ENCODE peak calls at places on chromosome 12, in four cellular contexts. K is psoas muscle, B is right lobe of liver, U is stomach. T is an unnamed sample.

GRCh38 chr12:119440961-119441360 is 106.4 kb downstream of the CCDC60 start:
- DNase-seq in U (no peak), B (no peak), K (no peak), T (no peak)

GRCh38 chr12:24231298-24231697 is 281.8 kb upstream of the SOX5 start:
- DNase-seq in K (no peak), U (no peak), B (no peak), T (no peak)

GRCh38 chr12:126708492-126708896 is 1558.5 kb upstream of the TMEM132C start:
- DNase-seq in U (no peak), B (no peak), K (no peak), T (no peak)

GRCh38 chr12:13181375-13182070 is 15.0 kb upstream of the EMP1 start:
- DNase-seq in U (no peak), K (no peak), B (no peak), T (no peak)

GRCh38 chr12:121668750-121669524 is 517 bp downstream of the MORN3 start:
- DNase-seq in U (peak; percentile 39), K (peak; percentile 36), B (no peak), T (no peak)

GRCh38 chr12:62530596-62530995 is 64.0 kb downstream of the MON2 start:
- DNase-seq in K (no peak), U (no peak), B (no peak), T (no peak)

GRCh38 chr12:98058838-98059237 is 456.6 kb upstream of the TMPO start:
- DNase-seq in B (no peak), K (no peak), U (no peak), T (no peak)

GRCh38 chr12:24479131-24479530 is 469.8 kb downstream of the BCAT1 start:
- DNase-seq in U (no peak), K (no peak), B (no peak), T (no peak)

GRCh38 chr12:44847888-44848770 is 28.0 kb downstream of the NELL2 start:
- DNase-seq in K (no peak), U (no peak), B (no peak), T (no peak)

GRCh38 chr12:123445388-123446344 is 9.2 kb upstream of the RILPL2 start:
- DNase-seq in K (no peak), B (no peak), U (peak; percentile 54), T (no peak)

GRCh38 chr12:85673921-85674420 is 162.2 kb downstream of the RASSF9 start:
- DNase-seq in B (no peak), U (no peak), K (no peak), T (no peak)
- TF ChIP-seq CTCF in B (no peak), U (no peak), K (no peak), T (no peak)

GRCh38 chr12:133120385-133121191 is 9.5 kb downstream of the ZNF891 start:
- DNase-seq in B (no peak), U (no peak), K (no peak), T (no peak)
- H3K9me3 ChIP-seq in B (peaks cover 88% of the 10 kb centered on the region), U (peaks cover 100% of the 10 kb centered on the region), K (peaks cover 98% of the 10 kb centered on the region), T (peaks cover 90% of the 10 kb centered on the region)

GRCh38 chr12:47818007-47818376 is 1.7 kb downstream of the HDAC7 start:
- DNase-seq in B (no peak), K (no peak), U (no peak), T (no peak)

GRCh38 chr12:47818382-47818700 is 1.4 kb downstream of the HDAC7 start:
- DNase-seq in K (no peak), B (no peak), U (no peak), T (no peak)

GRCh38 chr12:47818701-47819543 is 781 bp downstream of the HDAC7 start:
- DNase-seq in B (peak; percentile 70), K (peak; percentile 79), U (peak; percentile 49), T (peak; percentile 88)

GRCh38 chr12:47816646-47817271 is 2.9 kb downstream of the HDAC7 start:
- DNase-seq in B (no peak), K (no peak), U (no peak), T (no peak)

DNA sequence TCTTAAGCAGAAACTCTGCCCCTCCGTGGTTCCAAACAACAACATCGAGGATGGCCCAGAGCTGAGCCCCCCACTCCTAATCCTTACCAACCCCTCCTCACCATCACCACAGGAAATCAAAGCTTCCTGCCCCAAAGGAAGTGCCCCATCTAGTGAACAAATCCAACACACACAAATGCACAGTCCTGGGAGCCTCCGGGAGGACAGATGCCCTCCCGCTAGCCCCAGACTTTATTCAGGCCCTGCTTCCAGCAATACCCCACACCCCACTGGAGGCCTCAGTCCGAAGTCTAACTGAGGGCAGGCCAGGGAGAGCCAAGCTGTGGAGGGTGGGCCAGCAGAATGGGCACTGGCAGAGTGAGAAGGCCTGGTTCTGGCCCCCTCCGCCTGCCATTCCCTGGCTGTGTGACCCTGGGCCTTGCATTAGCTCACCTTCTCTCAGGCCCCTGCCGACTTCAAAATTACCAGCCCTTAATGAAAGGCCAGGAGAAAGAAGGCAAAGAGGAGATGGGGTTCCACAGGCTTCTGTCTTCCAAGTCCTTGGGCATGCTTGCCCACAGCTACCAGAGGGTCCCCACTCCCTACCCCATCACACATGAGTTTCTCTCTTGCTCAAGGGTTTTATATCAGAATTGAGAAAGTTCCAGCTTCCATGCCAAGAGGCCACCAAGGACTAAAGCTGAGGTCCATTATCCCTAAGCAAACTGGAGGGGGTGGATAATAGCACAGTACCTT is 2.3 kb downstream of the HDAC7 start:
- DNase-seq in U (no peak), B (no peak), K (no peak), T (no peak)
- TF ChIP-seq CTCF in U (no peak), B (no peak), K (no peak), T (no peak)

DNA sequence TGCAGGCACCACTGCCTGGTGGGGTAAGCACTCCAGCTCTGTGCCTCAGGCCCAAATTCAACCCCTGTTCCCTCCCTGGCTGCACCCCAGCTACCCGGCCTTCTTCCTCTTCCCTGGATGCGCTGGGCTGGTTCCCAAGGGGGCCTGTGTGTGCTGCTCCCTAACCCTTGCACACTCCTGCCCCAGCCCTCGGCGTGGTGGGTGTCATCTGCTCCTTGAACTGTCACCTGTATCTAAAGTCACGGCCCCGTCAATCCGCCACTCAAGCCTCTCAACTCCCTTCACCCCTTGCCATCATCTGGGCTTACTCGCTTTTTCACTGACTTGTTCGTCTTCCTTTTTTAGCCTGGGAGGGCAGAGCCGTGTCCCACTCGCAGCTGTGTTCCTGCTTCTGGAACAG is 138.8 kb downstream of the PIWIL1 start:
- DNase-seq in U (no peak), B (no peak), K (no peak), T (no peak)
- H3K9me3 ChIP-seq in U (no peaks in the 10 kb centered on the region), B (no peaks in the 10 kb centered on the region), K (no peaks in the 10 kb centered on the region), T (no peaks in the 10 kb centered on the region)

GRCh38 chr12:69130064-69130463 is 109.3 kb upstream of the CPSF6 start:
- DNase-seq in K (no peak), U (no peak), B (no peak), T (no peak)
- TF ChIP-seq CTCF in K (no peak), U (no peak), B (no peak), T (no peak)

DNA sequence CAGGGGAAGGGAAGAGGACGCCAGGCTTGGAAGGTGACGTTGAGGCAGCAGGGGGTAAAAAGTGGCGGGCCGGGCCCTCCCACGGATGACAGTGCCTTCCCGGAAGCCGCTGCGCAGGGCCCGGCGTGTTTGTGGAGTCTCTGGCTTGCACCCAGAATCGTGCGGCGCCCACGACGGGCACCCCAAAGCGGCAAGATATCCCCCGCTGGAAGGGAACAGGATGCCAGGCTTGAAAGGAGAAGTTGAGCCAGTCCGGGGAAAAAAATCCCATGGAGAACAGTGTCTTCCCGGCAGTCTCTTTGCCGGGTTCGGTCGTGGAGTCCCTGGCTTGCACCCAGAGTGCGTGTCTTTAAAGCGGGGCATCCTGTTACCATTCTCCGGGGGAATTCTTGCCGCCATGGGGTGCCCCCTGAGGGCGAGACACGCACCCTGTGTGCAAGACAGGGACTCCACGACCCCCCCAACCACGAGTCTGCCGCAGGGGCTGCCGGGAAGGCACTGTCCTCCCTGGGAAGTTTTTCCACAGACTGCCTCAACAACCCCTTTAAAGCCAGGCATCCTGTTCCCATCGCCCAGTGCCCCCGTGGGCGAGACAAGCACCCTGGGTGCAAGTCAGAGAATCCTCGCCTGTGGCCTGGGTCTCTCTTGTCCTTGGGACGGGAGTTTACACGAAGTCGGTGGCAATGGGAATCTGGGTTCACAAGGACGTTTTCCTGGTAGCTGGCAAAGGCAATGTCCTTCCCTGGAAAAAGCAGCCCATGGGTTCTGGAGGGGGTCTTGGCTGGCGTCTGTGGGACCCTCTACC is 156.1 kb upstream of the ALG10B start:
- DNase-seq in B (no peak), K (no peak), U (no peak), T (no peak)
- H3K9me3 ChIP-seq in B (no peaks in the 10 kb centered on the region), K (no peaks in the 10 kb centered on the region), U (peaks cover 40% of the 10 kb centered on the region), T (no peaks in the 10 kb centered on the region)

GRCh38 chr12:124780336-124780735 is 83.3 kb downstream of the SCARB1 start:
- DNase-seq in U (no peak), K (no peak), B (no peak), T (no peak)
- TF ChIP-seq CTCF in U (no peak), K (no peak), B (no peak), T (no peak)

GRCh38 chr12:31915442-31915841 is 43.8 kb upstream of the RESF1 start:
- DNase-seq in B (no peak), K (no peak), U (no peak), T (no peak)

GRCh38 chr12:31914927-31915326 is 44.3 kb upstream of the RESF1 start:
- DNase-seq in K (no peak), B (no peak), U (no peak), T (no peak)
- H3K9me3 ChIP-seq in K (peaks cover 4% of the 10 kb centered on the region), B (no peaks in the 10 kb centered on the region), U (peaks cover 9% of the 10 kb centered on the region), T (peaks cover 5% of the 10 kb centered on the region)

T was measured in suprapubic skin.